ENCODE peak calls at places on chromosomes 2 and 18, in four cellular contexts. One of them, this sample, is unnamed.

GRCh38 chr18:11391636-11392035 is 217.8 kb upstream of the SLC35G4 start:
- DNase-seq in choroid plexus epithelial cell: no peak
- DNase-seq in right lobe of liver: no peak
- DNase-seq in AG04449: no peak
- DNase-seq in this sample: no peak

GRCh38 chr2:119366649-119367471 is at the start of the genes C2orf76 and DBI:
- DNase-seq in right lobe of liver: peak; percentile 98
- DNase-seq in choroid plexus epithelial cell: peak; percentile 96
- DNase-seq in AG04449: peak; percentile 53
- DNase-seq in this sample: peak; percentile 67

GRCh38 chr2:201642579-201643215 is 606 bp downstream of the TMEM237 start:
- DNase-seq in choroid plexus epithelial cell: peak; percentile 76
- DNase-seq in AG04449: no peak
- DNase-seq in right lobe of liver: peak; percentile 82
- DNase-seq in this sample: no peak

GRCh38 chr2:8289111-8289510 is 392.7 kb upstream of the ID2 start:
- DNase-seq in AG04449: no peak
- DNase-seq in choroid plexus epithelial cell: no peak
- DNase-seq in right lobe of liver: no peak
- DNase-seq in this sample: no peak

GRCh38 chr2:233285921-233286320 is 21.7 kb upstream of the SAG start:
- DNase-seq in choroid plexus epithelial cell: peak; percentile 57
- DNase-seq in AG04449: peak; percentile 9
- DNase-seq in right lobe of liver: no peak
- DNase-seq in this sample: no peak

GRCh38 chr2:213232649-213233437 is 51.4 kb upstream of the SPAG16 start:
- DNase-seq in right lobe of liver: no peak
- DNase-seq in choroid plexus epithelial cell: peak; percentile 96
- DNase-seq in AG04449: no peak
- DNase-seq in this sample: no peak

GRCh38 chr18:11672846-11673454 is 16.1 kb upstream of the GNAL start:
- DNase-seq in right lobe of liver: no peak
- DNase-seq in choroid plexus epithelial cell: no peak
- DNase-seq in AG04449: no peak
- DNase-seq in this sample: no peak

GRCh38 chr2:8391584-8391983 is 290.3 kb upstream of the ID2 start:
- DNase-seq in right lobe of liver: no peak
- DNase-seq in AG04449: no peak
- DNase-seq in choroid plexus epithelial cell: no peak
- DNase-seq in this sample: no peak

GRCh38 chr18:36850527-36851201 is 21.7 kb downstream of the KIAA1328 start:
- DNase-seq in choroid plexus epithelial cell: peak; percentile 95
- DNase-seq in AG04449: peak; percentile 82
- DNase-seq in right lobe of liver: no peak
- DNase-seq in this sample: peak; percentile 73

GRCh38 chr2:101151141-101151858 is at the start of gene TBC1D8:
- DNase-seq in AG04449: no peak
- DNase-seq in choroid plexus epithelial cell: peak; percentile 71
- DNase-seq in right lobe of liver: peak; percentile 92
- DNase-seq in this sample: no peak

GRCh38 chr18:29147944-29148343 is 971.0 kb upstream of the CDH2 start:
- DNase-seq in right lobe of liver: no peak
- DNase-seq in choroid plexus epithelial cell: peak; percentile 74
- DNase-seq in AG04449: peak; percentile 44
- DNase-seq in this sample: no peak

GRCh38 chr18:24086082-24086481 is 52.8 kb upstream of the CABYR start:
- DNase-seq in AG04449: no peak
- DNase-seq in choroid plexus epithelial cell: no peak
- DNase-seq in right lobe of liver: no peak
- DNase-seq in this sample: no peak

GRCh38 chr2:214069254-214069653 is 341.6 kb upstream of the VWC2L start:
- DNase-seq in AG04449: peak; percentile 70
- DNase-seq in choroid plexus epithelial cell: peak; percentile 76
- DNase-seq in right lobe of liver: no peak
- DNase-seq in this sample: peak; percentile 82

GRCh38 chr18:64017870-64018269 is 48.0 kb downstream of the SERPINB8 start:
- DNase-seq in AG04449: no peak
- DNase-seq in right lobe of liver: no peak
- DNase-seq in choroid plexus epithelial cell: peak; percentile 61
- DNase-seq in this sample: no peak

GRCh38 chr2:224865016-224865415 is 148.9 kb upstream of the CCDC195 start:
- DNase-seq in AG04449: no peak
- DNase-seq in choroid plexus epithelial cell: peak; percentile 17
- DNase-seq in right lobe of liver: no peak
- DNase-seq in this sample: peak; percentile 37

GRCh38 chr2:182482511-182482910 is 55.7 kb upstream of the PDE1A start:
- DNase-seq in AG04449: no peak
- DNase-seq in right lobe of liver: no peak
- DNase-seq in choroid plexus epithelial cell: no peak
- DNase-seq in this sample: no peak

GRCh38 chr18:31657823-31658669 is 26.3 kb downstream of the B4GALT6 start:
- DNase-seq in right lobe of liver: no peak
- DNase-seq in choroid plexus epithelial cell: peak; percentile 11
- DNase-seq in AG04449: no peak
- DNase-seq in this sample: no peak

GRCh38 chr2:74001781-74002514 is 17.2 kb downstream of the TET3 start:
- DNase-seq in choroid plexus epithelial cell: no peak
- DNase-seq in right lobe of liver: no peak
- DNase-seq in AG04449: no peak
- DNase-seq in this sample: no peak

GRCh38 chr2:84491256-84491655 is 25.0 kb upstream of the DNAH6 start:
- DNase-seq in choroid plexus epithelial cell: no peak
- DNase-seq in right lobe of liver: no peak
- DNase-seq in AG04449: no peak
- DNase-seq in this sample: no peak

GRCh38 chr2:84491741-84492140 is 24.6 kb upstream of the DNAH6 start:
- DNase-seq in AG04449: no peak
- DNase-seq in choroid plexus epithelial cell: no peak
- DNase-seq in right lobe of liver: no peak
- DNase-seq in this sample: no peak

GRCh38 chr2:84494070-84494469 is 22.2 kb upstream of the DNAH6 start:
- DNase-seq in right lobe of liver: no peak
- DNase-seq in AG04449: no peak
- DNase-seq in choroid plexus epithelial cell: no peak
- DNase-seq in this sample: no peak

GRCh38 chr2:84493494-84493893 is 22.8 kb upstream of the DNAH6 start:
- DNase-seq in AG04449: peak; percentile 80
- DNase-seq in right lobe of liver: no peak
- DNase-seq in choroid plexus epithelial cell: peak; percentile 76
- DNase-seq in this sample: peak; percentile 69

GRCh38 chr2:84492571-84492970 is 23.7 kb upstream of the DNAH6 start:
- DNase-seq in right lobe of liver: no peak
- DNase-seq in AG04449: no peak
- DNase-seq in choroid plexus epithelial cell: peak; percentile 16
- DNase-seq in this sample: no peak
- TF ChIP-seq CTCF in right lobe of liver: no peak
- TF ChIP-seq CTCF in AG04449: no peak
- TF ChIP-seq CTCF in choroid plexus epithelial cell: peak; percentile 21
- TF ChIP-seq CTCF in this sample: no peak

DNA sequence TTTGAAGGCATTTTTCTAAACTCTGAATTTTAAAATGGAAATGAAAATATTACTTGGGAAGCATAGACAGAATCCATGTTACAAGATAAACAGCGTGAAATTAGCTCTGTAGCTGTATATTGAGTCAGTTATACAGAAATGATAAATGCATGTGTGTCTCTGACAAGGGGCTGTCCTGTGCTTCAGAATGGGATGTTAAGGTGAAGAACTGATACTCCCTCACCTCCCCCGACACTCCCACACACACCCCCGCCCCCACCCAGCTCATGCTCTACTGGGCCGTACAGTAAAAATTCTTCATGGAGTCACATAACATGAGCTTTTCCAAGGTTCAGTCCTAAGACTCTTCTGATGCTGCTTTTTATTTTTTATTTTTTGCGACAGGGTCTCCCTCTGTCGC is 868 bp upstream of the THUMPD2 start:
- DNase-seq in AG04449: no peak
- DNase-seq in choroid plexus epithelial cell: no peak
- DNase-seq in right lobe of liver: no peak
- DNase-seq in this sample: no peak
- H3K4me3 ChIP-seq in AG04449: no peak overlapping the region
- H3K4me3 ChIP-seq in choroid plexus epithelial cell: no peak overlapping the region
- H3K4me3 ChIP-seq in right lobe of liver: no peak overlapping the region
- H3K4me3 ChIP-seq in this sample: no peak overlapping the region

GRCh38 chr2:29714333-29714732 is 207.1 kb downstream of the ALK start:
- DNase-seq in choroid plexus epithelial cell: no peak
- DNase-seq in right lobe of liver: no peak
- DNase-seq in AG04449: no peak
- DNase-seq in this sample: no peak
- TF ChIP-seq CTCF in choroid plexus epithelial cell: peak; percentile 37
- TF ChIP-seq CTCF in right lobe of liver: no peak
- TF ChIP-seq CTCF in AG04449: no peak
- TF ChIP-seq CTCF in this sample: no peak

GRCh38 chr18:2571200-2572143 is at the start of the genes METTL4 and NDC80:
- DNase-seq in choroid plexus epithelial cell: peak; percentile 91
- DNase-seq in AG04449: peak; percentile 36
- DNase-seq in right lobe of liver: peak; percentile 87
- DNase-seq in this sample: no peak

GRCh38 chr18:2573408-2573807 is 2.1 kb downstream of the NDC80 start:
- DNase-seq in choroid plexus epithelial cell: peak; percentile 10
- DNase-seq in right lobe of liver: no peak
- DNase-seq in AG04449: no peak
- DNase-seq in this sample: no peak

GRCh38 chr18:2572892-2573291 is 1.5 kb downstream of the NDC80 start:
- DNase-seq in choroid plexus epithelial cell: peak; percentile 39
- DNase-seq in AG04449: no peak
- DNase-seq in right lobe of liver: no peak
- DNase-seq in this sample: no peak

GRCh38 chr18:2570772-2571199 is 519 bp downstream of the METTL4 start:
- DNase-seq in AG04449: peak; percentile 16
- DNase-seq in right lobe of liver: peak; percentile 77
- DNase-seq in choroid plexus epithelial cell: peak; percentile 70
- DNase-seq in this sample: no peak

DNA sequence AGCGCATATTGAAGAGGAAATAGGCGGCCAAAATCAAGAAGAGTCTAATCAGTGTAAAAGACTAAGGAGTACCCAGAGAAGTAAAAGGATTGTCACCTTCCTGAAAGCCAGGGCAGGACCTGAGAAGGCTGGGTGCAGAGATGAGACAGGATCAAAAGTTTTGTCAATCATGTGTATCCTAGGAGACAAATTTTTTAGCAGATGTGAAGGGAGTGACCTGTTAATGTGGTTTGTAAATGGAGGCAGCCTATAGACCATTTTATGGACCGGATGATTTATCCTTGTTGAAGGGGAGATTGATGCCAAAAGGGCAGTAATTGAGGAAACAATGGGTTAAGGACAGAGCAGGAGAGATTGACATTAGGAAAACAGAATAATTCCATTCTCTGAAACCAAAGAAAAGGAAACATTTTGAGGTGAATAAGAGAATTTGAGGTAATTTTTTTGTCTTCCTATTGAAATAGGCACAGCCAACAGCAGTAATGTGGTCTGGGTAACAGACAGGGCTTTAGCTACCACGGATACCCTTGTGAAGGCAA is 856 bp downstream of the NDC80 start:
- DNase-seq in right lobe of liver: no peak
- DNase-seq in AG04449: no peak
- DNase-seq in choroid plexus epithelial cell: peak; percentile 7
- DNase-seq in this sample: no peak
- H3K4me3 ChIP-seq in right lobe of liver: no peak overlapping the region
- H3K4me3 ChIP-seq in AG04449: peak overlapping the region; percentile 67
- H3K4me3 ChIP-seq in choroid plexus epithelial cell: peak overlapping the region; percentile 68
- H3K4me3 ChIP-seq in this sample: peak overlapping the region; percentile 78

GRCh38 chr2:1278125-1278524 is 135.1 kb upstream of the TPO start:
- DNase-seq in right lobe of liver: no peak
- DNase-seq in AG04449: no peak
- DNase-seq in choroid plexus epithelial cell: no peak
- DNase-seq in this sample: no peak

GRCh38 chr2:1277634-1278033 is 135.6 kb upstream of the TPO start:
- DNase-seq in AG04449: no peak
- DNase-seq in right lobe of liver: no peak
- DNase-seq in choroid plexus epithelial cell: no peak
- DNase-seq in this sample: no peak

GRCh38 chr2:1282552-1282951 is 130.7 kb upstream of the TPO start:
- DNase-seq in right lobe of liver: no peak
- DNase-seq in choroid plexus epithelial cell: no peak
- DNase-seq in AG04449: no peak
- DNase-seq in this sample: no peak

GRCh38 chr2:1283020-1283801 is 130.1 kb upstream of the TPO start:
- DNase-seq in right lobe of liver: no peak
- DNase-seq in choroid plexus epithelial cell: no peak
- DNase-seq in AG04449: no peak
- DNase-seq in this sample: no peak

GRCh38 chr2:1278861-1279260 is 134.4 kb upstream of the TPO start:
- DNase-seq in right lobe of liver: no peak
- DNase-seq in AG04449: no peak
- DNase-seq in choroid plexus epithelial cell: no peak
- DNase-seq in this sample: no peak
- TF ChIP-seq CTCF in right lobe of liver: no peak
- TF ChIP-seq CTCF in AG04449: no peak
- TF ChIP-seq CTCF in choroid plexus epithelial cell: no peak
- TF ChIP-seq CTCF in this sample: no peak

GRCh38 chr2:97996679-97997078 is 931 bp upstream of the TMEM131 start:
- DNase-seq in AG04449: no peak
- DNase-seq in choroid plexus epithelial cell: no peak
- DNase-seq in right lobe of liver: no peak
- DNase-seq in this sample: no peak
- H3K4me3 ChIP-seq in AG04449: peak overlapping the region; percentile 84
- H3K4me3 ChIP-seq in choroid plexus epithelial cell: peak overlapping the region; percentile 88
- H3K4me3 ChIP-seq in right lobe of liver: peak overlapping the region; percentile 84
- H3K4me3 ChIP-seq in this sample: no peak overlapping the region

DNA sequence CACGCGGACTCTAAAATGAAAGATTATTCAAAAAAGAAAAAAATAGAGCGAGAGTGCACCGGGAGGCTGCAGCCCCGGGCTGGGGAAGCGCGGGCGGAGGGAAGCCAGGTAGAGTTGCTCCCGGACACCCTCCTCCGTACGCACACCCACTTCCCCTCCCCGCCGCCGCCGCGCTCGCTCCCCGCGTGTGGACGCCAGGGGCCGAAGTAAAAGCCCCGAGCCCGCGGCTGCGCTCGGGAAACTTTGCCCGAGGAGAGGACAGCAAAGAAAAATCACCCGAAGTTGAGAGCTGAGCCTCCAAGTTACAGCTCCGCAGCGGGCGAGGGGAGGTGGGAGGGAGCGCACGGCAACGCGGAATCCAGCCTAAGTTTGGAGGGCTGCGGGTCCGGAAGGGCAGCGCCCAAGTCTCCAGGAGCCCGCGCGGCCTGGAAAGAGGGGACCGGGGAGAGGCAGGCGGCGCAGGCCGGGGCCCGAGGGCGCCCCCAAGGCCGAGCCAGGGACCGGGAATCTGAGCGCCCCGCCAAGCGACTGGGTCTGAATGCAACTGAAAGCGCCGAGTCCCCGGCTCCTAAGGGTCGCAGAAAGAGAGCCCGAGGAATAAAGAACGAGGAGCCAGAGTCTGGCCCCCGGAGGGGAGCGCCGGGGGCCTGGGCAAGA is 666 bp upstream of the BCL11A start:
- DNase-seq in choroid plexus epithelial cell: peak; percentile 30
- DNase-seq in AG04449: no peak
- DNase-seq in right lobe of liver: peak; percentile 54
- DNase-seq in this sample: no peak
- TF ChIP-seq CTCF in choroid plexus epithelial cell: no peak
- TF ChIP-seq CTCF in AG04449: peak; percentile 15
- TF ChIP-seq CTCF in right lobe of liver: no peak
- TF ChIP-seq CTCF in this sample: no peak

This sample was measured in AG09309.